ENCODE peak calls at places on chromosomes 6 and 20, in ten cellular contexts. B, S, R, L, V, U, P, E, I and D are unnamed samples.

GRCh38 chr6:154926366-154926765 is 68.7 kb upstream of the TIAM2 start:
- DNase-seq in E (no peak), R (no peak), U (no peak), P (no peak), S (no peak), L (no peak), V (no peak), I (no peak), B (no peak), D (no peak)

GRCh38 chr6:13233106-13233505 is 95.2 kb downstream of the TBC1D7 start:
- DNase-seq in V (no peak), S (no peak), I (no peak), P (no peak), B (no peak), L (no peak), E (no peak), U (no peak), R (no peak), D (no peak)

GRCh38 chr6:12339808-12340487 is 49.8 kb downstream of the EDN1 start:
- DNase-seq in V (no peak), L (peak; percentile 85), E (no peak), P (no peak), I (no peak), S (no peak), R (no peak), B (no peak), U (no peak), D (no peak)

GRCh38 chr20:24755411-24755922 is 193.6 kb upstream of the CST7 start:
- DNase-seq in V (no peak), R (no peak), B (no peak), E (peak; percentile 53), S (no peak), P (no peak), U (no peak), L (peak; percentile 92), I (no peak), D (no peak)

GRCh38 chr6:126657556-126658129 is 317.7 kb downstream of the CENPW start:
- DNase-seq in R (peak; percentile 3), I (no peak), E (no peak), P (no peak), U (no peak), V (no peak), S (peak; percentile 38), L (peak; percentile 20), B (peak; percentile 44), D (no peak)

GRCh38 chr20:15618912-15619311 is 954.3 kb downstream of the KIF16B start:
- DNase-seq in L (no peak), P (no peak), B (no peak), S (no peak), I (no peak), U (no peak), R (no peak), V (no peak), E (no peak), D (no peak)

GRCh38 chr20:18737140-18737539 is 76.4 kb upstream of the SCP2D1 start:
- DNase-seq in E (no peak), L (no peak), R (no peak), P (no peak), V (no peak), S (no peak), B (no peak), I (no peak), U (no peak), D (no peak)

GRCh38 chr6:129475477-129476247 is 234.3 kb downstream of the ARHGAP18 start:
- DNase-seq in E (no peak), S (no peak), U (no peak), L (no peak), B (peak; percentile 4), V (no peak), I (no peak), P (no peak), R (no peak), D (peak; percentile 27)

GRCh38 chr6:7341989-7342742 is 29.2 kb upstream of the SSR1 start:
- DNase-seq in R (peak; percentile 37), B (no peak), I (no peak), U (no peak), V (no peak), S (no peak), E (no peak), P (no peak), L (peak; percentile 91), D (no peak)

GRCh38 chr20:61556116-61556515 is 304.1 kb downstream of the CDH4 start:
- DNase-seq in S (peak; percentile 46), E (no peak), L (no peak), R (no peak), V (no peak), I (no peak), P (no peak), B (peak; percentile 93), U (no peak), D (no peak)

GRCh38 chr6:163705923-163706322 is 291.4 kb downstream of the QKI start:
- DNase-seq in I (no peak), B (no peak), P (no peak), L (no peak), U (no peak), S (no peak), V (no peak), E (no peak), R (no peak), D (no peak)

GRCh38 chr20:9884666-9885065 is 45.8 kb upstream of the PAK5 start:
- DNase-seq in E (no peak), B (peak; percentile 1), R (no peak), P (no peak), V (no peak), I (no peak), L (no peak), S (no peak), U (no peak), D (no peak)

GRCh38 chr20:57264151-57264792 is 2.2 kb downstream of the BMP7 start:
- DNase-seq in B (no peak), V (no peak), I (no peak), S (no peak), P (no peak), E (peak; percentile 56), L (peak; percentile 69), U (no peak), R (no peak), D (no peak)

GRCh38 chr20:57263767-57264150 is 2.7 kb downstream of the BMP7 start:
- DNase-seq in S (no peak), V (no peak), P (no peak), R (no peak), L (no peak), B (no peak), I (no peak), U (no peak), E (no peak), D (no peak)

GRCh38 chr20:57265649-57266250 is 691 bp downstream of the BMP7 start:
- DNase-seq in R (no peak), V (no peak), L (no peak), B (no peak), U (no peak), I (no peak), P (no peak), S (no peak), E (no peak), D (peak; percentile 56)

GRCh38 chr20:57266251-57267157 is at the start of gene BMP7:
- DNase-seq in I (no peak), E (no peak), U (no peak), R (peak; percentile 27), L (no peak), P (no peak), B (no peak), S (no peak), V (no peak), D (no peak)

GRCh38 chr20:57264908-57265648 is 1.4 kb downstream of the BMP7 start:
- DNase-seq in E (no peak), V (no peak), B (no peak), S (no peak), U (no peak), P (no peak), R (no peak), I (no peak), L (no peak), D (no peak)
- H3K27me3 ChIP-seq in E (no peaks in the 10 kb centered on the region), V (peaks cover 84% of the 10 kb centered on the region), B (peaks cover 68% of the 10 kb centered on the region), S (peaks cover 91% of the 10 kb centered on the region), U (no peaks in the 10 kb centered on the region), P (peaks cover 100% of the 10 kb centered on the region), R (peaks cover 73% of the 10 kb centered on the region), I (no peaks in the 10 kb centered on the region), L (peaks cover 96% of the 10 kb centered on the region), D (peaks cover 15% of the 10 kb centered on the region)

DNA sequence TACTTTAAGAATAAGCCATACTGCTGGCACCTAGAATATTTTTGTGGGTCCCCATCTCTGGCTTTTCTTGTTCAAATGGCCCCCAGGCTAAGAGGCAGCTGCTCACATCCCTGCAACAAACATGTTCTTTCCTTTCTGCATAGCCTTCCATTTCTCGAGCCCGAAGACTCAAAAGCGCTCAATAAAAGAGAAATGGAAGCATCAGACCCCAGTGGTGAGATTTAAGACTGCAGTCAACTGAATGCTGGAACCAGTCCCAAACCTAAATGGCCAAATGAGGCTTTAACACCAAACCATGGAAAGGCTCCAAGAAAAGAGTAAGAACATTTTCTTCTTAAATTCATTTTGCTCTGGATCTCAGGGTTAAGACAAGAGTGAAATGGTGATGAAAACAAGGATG is 122.1 kb upstream of the TRAF3IP2 start:
- DNase-seq in B (peak; percentile 20), P (no peak), R (no peak), I (no peak), U (no peak), L (no peak), E (no peak), S (no peak), V (no peak), D (no peak)
- TF ChIP-seq CTCF in B (peak; percentile 22), P (peak; percentile 16), R (peak; percentile 50), I (no peak), U (no peak), L (no peak), E (peak; percentile 31), S (peak; percentile 63), V (no peak), D (peak; percentile 9)

DNA sequence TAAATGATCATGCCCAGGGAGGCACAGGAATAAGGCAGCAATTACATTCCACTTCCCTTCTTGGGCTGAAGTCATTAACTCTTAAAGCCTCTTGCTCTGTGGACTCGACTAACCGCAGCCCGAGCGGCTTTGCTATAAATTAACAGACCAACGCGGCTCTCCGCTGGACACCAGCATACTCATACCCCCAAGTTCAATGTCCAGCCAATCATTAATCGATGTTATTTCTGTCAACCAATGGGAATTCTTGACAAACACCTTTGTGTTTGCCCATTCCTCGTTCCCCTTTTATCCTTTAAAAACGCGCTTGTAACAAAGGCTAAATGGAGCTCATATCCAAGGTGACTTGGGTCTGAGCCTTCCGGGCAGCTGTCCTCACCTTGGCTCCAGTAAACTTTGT is 183.1 kb upstream of the RALGAPA2 start:
- DNase-seq in R (no peak), I (no peak), V (no peak), L (peak; percentile 57), U (no peak), B (no peak), P (no peak), S (no peak), E (no peak), D (no peak)
- H3K27me3 ChIP-seq in R (peaks cover 60% of the 10 kb centered on the region), I (no peaks in the 10 kb centered on the region), V (no peaks in the 10 kb centered on the region), L (no peaks in the 10 kb centered on the region), U (no peaks in the 10 kb centered on the region), B (no peaks in the 10 kb centered on the region), P (peaks cover 5% of the 10 kb centered on the region), S (no peaks in the 10 kb centered on the region), E (no peaks in the 10 kb centered on the region), D (no peaks in the 10 kb centered on the region)

DNA sequence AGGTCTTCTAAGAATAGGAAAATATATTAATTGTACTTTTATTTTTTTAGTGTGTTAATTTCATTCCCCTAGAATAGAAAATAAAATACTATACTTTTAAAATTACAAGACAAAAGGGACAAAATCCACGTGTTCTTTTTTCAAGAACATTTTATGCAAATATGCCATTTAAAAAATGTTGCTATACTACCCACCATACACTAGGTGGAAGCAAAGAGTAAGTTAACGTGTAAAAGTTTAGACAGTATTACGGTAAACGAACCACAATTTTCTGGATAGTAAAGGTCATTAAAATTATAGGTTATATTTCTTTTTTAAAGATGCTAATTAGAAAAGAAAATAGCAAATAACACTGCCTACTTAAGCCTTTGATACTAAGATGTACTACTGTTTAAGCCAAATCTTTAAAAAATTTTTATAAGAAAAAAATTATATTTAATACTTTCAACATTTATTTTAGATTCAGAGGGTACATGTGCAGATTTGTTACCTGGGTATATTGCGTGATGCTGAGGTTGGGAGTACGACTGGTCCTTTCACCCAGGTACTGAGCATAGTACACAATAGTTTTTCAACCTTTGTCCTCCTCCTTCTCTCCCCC is 287.6 kb downstream of the PHF3 start:
- DNase-seq in U (no peak), V (no peak), S (no peak), L (peak; percentile 52), P (no peak), B (peak; percentile 51), I (no peak), E (no peak), R (no peak), D (no peak)
- TF ChIP-seq CTCF in U (peak; percentile 14), V (peak; percentile 62), S (peak; percentile 28), L (peak; percentile 73), P (peak; percentile 51), B (peak; percentile 76), I (peak; percentile 61), E (peak; percentile 70), R (peak; percentile 73), D (peak; percentile 70)